ENCODE peak calls at places on chromosomes 11 and 22, in nine cellular contexts. O is BE2C; B is GF-D8; E is fibroblast of mammary gland; S is CD8-positive, alpha-beta memory T cell; V is NCI-H1417; L is stimulated activated CD4-positive, alpha-beta T cell treated with anti-CD3 and anti-CD28 coated beads, Interleukin-2, amount 100 ng/mL, for 48 hours; J is hypothalamus; R is stimulated activated CD8-positive, alpha-beta memory T cell treated with anti-CD3 and anti-CD28 coated beads, Interleukin-12 subunit alpha, Interleukin-12 subunit beta, amount 100 ng/mL, for 1 hour. H is an unnamed sample.

GRCh38 chr22:25364281-25364680 is 144.8 kb downstream of the CRYBB2 start:
- DNase-seq in O (no peak), B (no peak), E (no peak), S (no peak), V (no peak), L (no peak), J (no peak), R (no peak), H (no peak)

GRCh38 chr22:49824936-49825335 is 2.7 kb downstream of the BRD1 start:
- DNase-seq in O (no peak), B (no peak), E (no peak), S (no peak), V (no peak), L (no peak), J (no peak), R (no peak), H (no peak)

GRCh38 chr11:132126973-132127900 is 756.8 kb downstream of the NTM start:
- DNase-seq in O (no peak), B (no peak), E (peak; percentile 90), S (no peak), V (peak; percentile 91), L (no peak), J (peak; percentile 77), R (no peak), H (no peak)

GRCh38 chr11:88353386-88353785 is 15.8 kb upstream of the CTSC start:
- DNase-seq in O (no peak), B (no peak), E (no peak), S (no peak), V (no peak), L (no peak), J (no peak), R (no peak), H (no peak)

GRCh38 chr11:75603791-75604736 is 42.0 kb downstream of the SERPINH1 start:
- DNase-seq in O (no peak), B (no peak), E (peak; percentile 96), S (no peak), V (no peak), L (no peak), J (no peak), R (no peak), H (no peak)

GRCh38 chr22:44691796-44692661 is 10.0 kb upstream of the PRR5 start:
- DNase-seq in O (no peak), B (no peak), E (no peak), S (no peak), V (no peak), L (no peak), J (no peak), R (no peak), H (no peak)

GRCh38 chr11:67648140-67648795 is 2.3 kb downstream of the ACY3 start:
- DNase-seq in O (no peak), B (peak; percentile 52), E (no peak), S (peak; percentile 34), V (peak; percentile 68), L (peak; percentile 24), J (no peak), R (peak; percentile 15), H (peak; percentile 37)

GRCh38 chr22:37253164-37253660 is 9.1 kb upstream of the RAC2 start:
- DNase-seq in O (no peak), B (no peak), E (no peak), S (no peak), V (no peak), L (no peak), J (no peak), R (no peak), H (no peak)

GRCh38 chr11:96143016-96143670 is 199.9 kb downstream of the MAML2 start:
- DNase-seq in O (no peak), B (no peak), E (peak; percentile 44), S (no peak), V (peak; percentile 52), L (no peak), J (peak; percentile 13), R (no peak), H (no peak)